ENCODE peak calls at places on chromosomes 5 and 9, in nine cellular contexts. K is skeletal muscle cell; I is RWPE1; T is nucleus accumbens; C is lower lobe of right lung; J is cardiac muscle cell; R is CD8-positive, alpha-beta memory T cell; S is D341Med; Q is ELF-1. A is an unnamed sample.

GRCh38 chr5:177486256-177486655 is 11.1 kb downstream of the PDLIM7 start:
- DNase-seq in Q (no peak), R (no peak), K (no peak), T (no peak), C (no peak), I (no peak), S (no peak), J (no peak), A (no peak)

GRCh38 chr9:93677061-93677571 is 100.7 kb downstream of the PHF2 start:
- DNase-seq in J (no peak), S (peak), T (no peak), K (no peak), Q (peak), R (peak), I (no peak), C (peak), A (peak)

GRCh38 chr5:132802044-132802684 is 10.9 kb upstream of the SOWAHA start:
- DNase-seq in C (no peak), S (no peak), R (no peak), K (no peak), J (no peak), I (no peak), T (no peak), Q (no peak), A (no peak)

GRCh38 chr9:127919253-127919815 is 2.5 kb upstream of the ST6GALNAC4 start:
- DNase-seq in J (peak), K (peak), T (peak), S (no peak), C (peak), I (peak), R (no peak), Q (peak), A (no peak)

GRCh38 chr5:157351386-157352089 is 85.6 kb downstream of the CYFIP2 start:
- DNase-seq in S (no peak), Q (no peak), J (peak), C (no peak), R (no peak), I (no peak), T (no peak), K (no peak), A (no peak)

GRCh38 chr9:102845847-102846246 is 149.3 kb upstream of the CYLC2 start:
- DNase-seq in J (no peak), K (no peak), T (no peak), R (no peak), I (no peak), S (no peak), C (no peak), Q (no peak), A (no peak)

GRCh38 chr5:138706655-138707480 is 46.4 kb upstream of the CTNNA1 start:
- DNase-seq in J (peak), I (peak), Q (peak), T (no peak), C (no peak), S (no peak), R (no peak), K (peak), A (no peak)

GRCh38 chr9:129487307-129487657 is 133.6 kb downstream of the C9orf50 start:
- DNase-seq in R (no peak), T (no peak), S (no peak), C (no peak), J (no peak), Q (no peak), I (no peak), K (no peak), A (no peak)

GRCh38 chr9:84716217-84716616 is 46.7 kb downstream of the NTRK2 start:
- DNase-seq in T (no peak), K (no peak), S (no peak), R (no peak), Q (no peak), C (no peak), J (no peak), I (no peak), A (no peak)

GRCh38 chr5:80408976-80409926 is 1.4 kb downstream of the ZFYVE16 start:
- DNase-seq in I (no peak), Q (peak), C (no peak), R (no peak), J (peak), T (no peak), S (no peak), K (no peak), A (no peak)

GRCh38 chr5:93915142-93915553 is 173.7 kb upstream of the POU5F2 start:
- DNase-seq in I (no peak), Q (no peak), K (no peak), T (no peak), J (peak), R (no peak), S (no peak), C (no peak), A (no peak)

GRCh38 chr5:71503536-71503935 is 48.1 kb downstream of the BDP1 start:
- DNase-seq in T (no peak), I (no peak), S (no peak), C (no peak), J (no peak), K (no peak), R (no peak), Q (no peak), A (no peak)

GRCh38 chr5:55868846-55869245 is 17.7 kb downstream of the IL31RA start:
- DNase-seq in C (no peak), Q (no peak), I (peak), T (peak), K (peak), S (no peak), J (peak), R (no peak), A (no peak)

GRCh38 chr5:4518924-4519660 is 621.0 kb upstream of the ADAMTS16 start:
- DNase-seq in T (no peak), S (no peak), Q (peak), R (no peak), I (no peak), K (no peak), J (no peak), C (no peak), A (no peak)